ENCODE peak calls at places on chromosomes 11 and 22, in ten cellular contexts. V is fibroblast of mammary gland; I is endothelial cell of umbilical vein; U is chondrocyte; E is HFFc6; Q is foreskin fibroblast; M is endothelial cell; H is CD4-positive, alpha-beta T cell; F is mammary epithelial cell; Y is H9. Z is an unnamed sample.

GRCh38 chr11:77779935-77780334 is 40.6 kb downstream of the RSF1 start:
- DNase-seq in V (peak; percentile 38), I (peak; percentile 30), U (no peak), E (peak; percentile 42), Q (peak; percentile 45), M (no peak), H (no peak), F (peak; percentile 33), Y (no peak), Z (no peak)

GRCh38 chr11:122248939-122249338 is 132.9 kb upstream of the BLID start:
- DNase-seq in V (no peak), I (no peak), U (no peak), E (no peak), Q (no peak), M (no peak), H (no peak), F (peak; percentile 88), Y (no peak), Z (no peak)

GRCh38 chr22:20053407-20054033 is 26.5 kb upstream of the DGCR8 start:
- DNase-seq in V (no peak), I (no peak), U (no peak), E (no peak), Q (no peak), M (no peak), H (no peak), F (no peak), Y (no peak), Z (no peak)

GRCh38 chr22:49570032-49570848 is 257.4 kb downstream of the BRD1 start:
- DNase-seq in V (no peak), I (no peak), U (peak; percentile 60), E (no peak), Q (no peak), M (no peak), H (no peak), F (no peak), Y (peak; percentile 21), Z (no peak)

GRCh38 chr22:19903031-19903430 is 38.5 kb upstream of the COMT start:
- DNase-seq in V (no peak), I (no peak), U (no peak), E (no peak), Q (no peak), M (no peak), H (no peak), F (no peak), Y (peak; percentile 40), Z (no peak)

GRCh38 chr11:43574949-43575915 is 105.3 kb upstream of the HSD17B12 start:
- DNase-seq in V (peak; percentile 77), I (peak; percentile 10), U (no peak), E (peak; percentile 55), Q (peak; percentile 61), M (no peak), H (no peak), F (no peak), Y (no peak), Z (peak; percentile 62)

GRCh38 chr11:35082322-35083180 is 56.4 kb upstream of the CD44 start:
- DNase-seq in V (peak; percentile 81), I (no peak), U (peak; percentile 92), E (peak; percentile 85), Q (peak; percentile 90), M (no peak), H (peak; percentile 87), F (peak; percentile 86), Y (peak; percentile 79), Z (no peak)

GRCh38 chr11:44507896-44508440 is 57.5 kb upstream of the CD82 start:
- DNase-seq in V (no peak), I (no peak), U (no peak), E (no peak), Q (no peak), M (no peak), H (no peak), F (no peak), Y (no peak), Z (no peak)

GRCh38 chr11:87897921-87898320 is 277.3 kb downstream of the RAB38 start:
- DNase-seq in V (no peak), I (no peak), U (no peak), E (no peak), Q (no peak), M (no peak), H (no peak), F (no peak), Y (no peak), Z (no peak)

GRCh38 chr11:75133976-75134375 is 16.9 kb upstream of the SLCO2B1 start:
- DNase-seq in V (no peak), I (no peak), U (no peak), E (no peak), Q (no peak), M (no peak), H (no peak), F (no peak), Y (no peak), Z (no peak)

GRCh38 chr22:19446603-19447387 is 716 bp downstream of the C22orf39 start:
- DNase-seq in V (peak; percentile 17), I (no peak), U (no peak), E (no peak), Q (no peak), M (no peak), H (no peak), F (no peak), Y (peak; percentile 71), Z (peak; percentile 9)

GRCh38 chr11:120128392-120129172 is 9.3 kb downstream of the TRIM29 start:
- DNase-seq in V (peak; percentile 28), I (no peak), U (peak; percentile 58), E (peak; percentile 77), Q (peak; percentile 75), M (no peak), H (no peak), F (peak; percentile 95), Y (no peak), Z (no peak)

GRCh38 chr11:127470485-127470884 is 469.9 kb upstream of the KIRREL3 start:
- DNase-seq in V (no peak), I (peak; percentile 2), U (no peak), E (peak; percentile 4), Q (no peak), M (peak; percentile 49), H (no peak), F (no peak), Y (no peak), Z (peak; percentile 14)

GRCh38 chr11:127474735-127475134 is 474.2 kb upstream of the KIRREL3 start:
- DNase-seq in V (no peak), I (no peak), U (no peak), E (no peak), Q (no peak), M (no peak), H (no peak), F (no peak), Y (no peak), Z (no peak)

GRCh38 chr11:127471662-127472061 is 471.1 kb upstream of the KIRREL3 start:
- DNase-seq in V (no peak), I (no peak), U (no peak), E (no peak), Q (no peak), M (no peak), H (no peak), F (no peak), Y (no peak), Z (no peak)
- TF ChIP-seq CTCF in V (no peak), I (no peak), U (peak; percentile 19), E (peak; percentile 53), Q (no peak), M (no peak), H (no peak), F (peak; percentile 3), Y (peak; percentile 56), Z (no peak)

DNA sequence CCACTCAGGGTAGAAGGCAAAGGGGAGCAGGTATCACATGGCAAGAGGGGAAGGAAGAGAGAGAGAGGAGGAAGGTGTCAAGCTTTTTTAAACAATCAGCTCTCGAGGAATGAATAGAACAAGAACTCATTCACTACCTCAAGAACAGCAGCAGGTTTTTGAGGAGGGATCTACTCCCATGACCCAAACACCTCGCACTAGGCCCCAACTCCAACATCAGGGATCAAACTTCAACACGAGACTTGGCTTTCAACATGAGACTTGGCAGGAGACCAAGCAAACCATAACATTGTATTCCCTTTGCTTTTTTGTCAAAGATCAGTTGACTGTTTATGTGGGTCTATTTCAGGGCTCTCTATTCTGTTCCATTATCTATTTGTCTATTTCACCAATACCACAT is 26.9 kb upstream of the APOBEC3A start:
- DNase-seq in V (no peak), I (no peak), U (no peak), E (no peak), Q (no peak), M (no peak), H (no peak), F (no peak), Y (no peak), Z (no peak)
- TF ChIP-seq CTCF in V (no peak), I (no peak), U (no peak), E (no peak), Q (no peak), M (no peak), H (no peak), F (no peak), Y (no peak), Z (no peak)

GRCh38 chr22:17891427-17892167 is 117.3 kb upstream of the BID start:
- DNase-seq in V (no peak), I (no peak), U (no peak), E (no peak), Q (no peak), M (peak; percentile 36), H (no peak), F (no peak), Y (peak; percentile 55), Z (no peak)

GRCh38 chr22:17890245-17890671 is 116.0 kb upstream of the BID start:
- DNase-seq in V (no peak), I (no peak), U (no peak), E (no peak), Q (no peak), M (no peak), H (no peak), F (peak; percentile 40), Y (no peak), Z (no peak)

GRCh38 chr22:17890892-17891291 is 116.6 kb upstream of the BID start:
- DNase-seq in V (peak; percentile 35), I (no peak), U (no peak), E (no peak), Q (no peak), M (no peak), H (no peak), F (no peak), Y (no peak), Z (no peak)

GRCh38 chr22:17888439-17888838 is 114.2 kb upstream of the BID start:
- DNase-seq in V (no peak), I (no peak), U (no peak), E (no peak), Q (no peak), M (no peak), H (no peak), F (no peak), Y (no peak), Z (no peak)

GRCh38 chr22:17888855-17889254 is 114.6 kb upstream of the BID start:
- DNase-seq in V (no peak), I (peak; percentile 23), U (no peak), E (no peak), Q (peak; percentile 30), M (peak; percentile 49), H (no peak), F (no peak), Y (peak; percentile 63), Z (no peak)
- TF ChIP-seq CTCF in V (peak; percentile 1), I (peak; percentile 50), U (peak; percentile 71), E (peak; percentile 59), Q (peak; percentile 46), M (no peak), H (no peak), F (no peak), Y (peak; percentile 68), Z (peak; percentile 46)

DNA sequence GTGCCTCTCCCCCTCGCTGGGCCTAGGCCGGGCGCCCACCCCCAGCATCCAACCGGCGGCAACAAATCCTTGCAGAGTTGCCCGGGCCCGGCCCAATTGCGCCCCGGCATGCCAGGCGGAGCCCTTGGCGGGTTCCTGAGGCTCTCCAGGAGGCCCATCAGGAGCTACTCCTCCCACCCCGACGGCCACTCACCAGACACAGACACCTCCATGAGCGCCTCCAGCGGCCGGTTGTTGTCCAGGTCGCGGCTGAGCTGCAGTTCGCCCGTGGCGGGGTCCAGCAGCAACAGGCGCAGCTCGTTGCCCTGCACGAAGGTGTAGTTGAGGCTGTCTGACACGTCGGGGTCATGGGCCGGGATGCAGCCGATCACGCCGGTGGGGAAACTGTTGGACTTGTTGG is 4.0 kb downstream of the CELSR1 start:
- DNase-seq in V (no peak), I (no peak), U (peak; percentile 89), E (no peak), Q (no peak), M (no peak), H (no peak), F (no peak), Y (peak; percentile 72), Z (no peak)
- TF ChIP-seq CTCF in V (no peak), I (no peak), U (no peak), E (no peak), Q (no peak), M (no peak), H (no peak), F (no peak), Y (peak; percentile 17), Z (no peak)